ENCODE peak calls at places on chromosomes 6 and 20, in eight cellular contexts. Y, T, A, R, E, M, F and H are unnamed samples.

GRCh38 chr6:91879346-91879995 is 1292.6 kb upstream of the MAP3K7 start:
- DNase-seq in M (no peak), T (no peak), Y (no peak), A (no peak), E (no peak), R (no peak), F (no peak), H (no peak)

GRCh38 chr20:59289994-59290393 is 10.4 kb upstream of the EDN3 start:
- DNase-seq in Y (no peak), M (no peak), T (no peak), F (no peak), A (peak), R (no peak), E (no peak), H (no peak)

GRCh38 chr6:127786109-127786508 is 114.7 kb downstream of the THEMIS start:
- DNase-seq in A (no peak), M (no peak), Y (no peak), F (no peak), T (no peak), R (no peak), E (no peak), H (no peak)

GRCh38 chr6:63615590-63615989 is 20.0 kb upstream of the PHF3 start:
- DNase-seq in T (no peak), E (no peak), F (no peak), M (no peak), R (no peak), Y (no peak), A (no peak), H (no peak)

GRCh38 chr20:19786311-19786710 is 28.3 kb downstream of the RIN2 start:
- DNase-seq in A (no peak), R (no peak), Y (no peak), M (no peak), E (peak), T (no peak), F (no peak), H (no peak)

GRCh38 chr6:88157106-88157505 is 9.0 kb downstream of the CNR1 start:
- DNase-seq in E (peak), F (no peak), A (no peak), R (no peak), M (no peak), T (no peak), Y (no peak), H (no peak)

GRCh38 chr6:133590196-133590595 is 298.7 kb upstream of the TCF21 start:
- DNase-seq in A (no peak), M (no peak), Y (no peak), R (no peak), F (no peak), T (no peak), E (no peak), H (no peak)

GRCh38 chr6:111846511-111847409 is 26.5 kb downstream of the FYN start:
- DNase-seq in A (no peak), R (no peak), M (no peak), F (no peak), Y (no peak), T (no peak), E (no peak), H (no peak)

GRCh38 chr20:20450461-20451027 is 82.6 kb downstream of the INSM1 start:
- DNase-seq in E (no peak), Y (peak), F (no peak), M (no peak), T (no peak), A (no peak), R (no peak), H (no peak)

GRCh38 chr20:47727170-47727880 is 58.0 kb downstream of the SULF2 start:
- DNase-seq in R (no peak), Y (peak), F (peak), A (no peak), T (peak), E (no peak), M (no peak), H (no peak)

GRCh38 chr6:11194399-11195274 is 37.8 kb downstream of the NEDD9 start:
- DNase-seq in Y (no peak), F (no peak), A (no peak), T (no peak), R (no peak), M (no peak), E (peak), H (no peak)

GRCh38 chr6:70312165-70312564 is 9.3 kb upstream of the COL9A1 start:
- DNase-seq in F (no peak), M (no peak), Y (no peak), R (no peak), T (no peak), E (peak), A (no peak), H (peak)

GRCh38 chr6:157020398-157021266 is 243.5 kb downstream of the ARID1B start:
- DNase-seq in Y (peak), M (peak), F (peak), T (peak), A (peak), R (peak), E (peak), H (peak)

GRCh38 chr6:109167557-109167956 is 72.2 kb downstream of the CEP57L1 start:
- DNase-seq in T (no peak), Y (no peak), R (no peak), M (no peak), F (no peak), A (no peak), E (no peak), H (no peak)

GRCh38 chr6:146876271-146877151 is 277.7 kb downstream of the ADGB start:
- DNase-seq in F (no peak), T (no peak), E (peak), M (no peak), A (no peak), R (no peak), Y (no peak), H (no peak)

GRCh38 chr20:19181552-19181951 is 30.9 kb upstream of the SLC24A3 start:
- DNase-seq in Y (no peak), T (no peak), M (no peak), F (no peak), A (no peak), R (no peak), E (no peak), H (no peak)

GRCh38 chr6:159623156-159623555 is 69.9 kb downstream of the SOD2 start:
- DNase-seq in Y (no peak), M (peak), F (no peak), E (no peak), R (no peak), A (no peak), T (no peak), H (no peak)

GRCh38 chr6:106732541-106732940 is 103.2 kb downstream of the QRSL1 start:
- DNase-seq in Y (no peak), F (no peak), M (no peak), A (no peak), E (no peak), T (no peak), R (no peak), H (no peak)

GRCh38 chr6:66662196-66662595 is 955.2 kb upstream of the EYS start:
- DNase-seq in A (no peak), F (no peak), M (no peak), E (peak), Y (no peak), R (no peak), T (no peak), H (peak)

GRCh38 chr6:93644611-93645010 is 225.3 kb upstream of the EPHA7 start:
- DNase-seq in F (no peak), E (no peak), R (no peak), Y (no peak), M (no peak), T (no peak), A (no peak), H (peak)

GRCh38 chr6:13523826-13524622 is 36.6 kb upstream of the GFOD1 start:
- DNase-seq in M (no peak), Y (no peak), E (no peak), A (no peak), R (no peak), T (no peak), F (no peak), H (no peak)

GRCh38 chr6:169852504-169853195 is 101.2 kb downstream of the ERMARD start:
- DNase-seq in A (peak), E (peak), Y (no peak), R (no peak), T (no peak), M (peak), F (no peak), H (no peak)

GRCh38 chr20:4091332-4092135 is 76.2 kb upstream of the RNF24 start:
- DNase-seq in A (peak), E (peak), F (no peak), Y (peak), R (peak), M (no peak), T (no peak), H (peak)

GRCh38 chr6:138403324-138403800 is 661 bp upstream of the HEBP2 start:
- DNase-seq in Y (peak), E (peak), R (no peak), M (peak), F (no peak), A (peak), T (peak), H (no peak)

GRCh38 chr6:142833054-142833453 is 111.9 kb downstream of the HIVEP2 start:
- DNase-seq in Y (no peak), M (no peak), F (no peak), R (no peak), T (no peak), E (no peak), A (no peak), H (no peak)

GRCh38 chr20:49403012-49403411 is 79.5 kb downstream of the KCNB1 start:
- DNase-seq in Y (no peak), F (no peak), T (no peak), E (no peak), R (no peak), M (no peak), A (no peak), H (no peak)